ENCODE peak calls at places on chromosomes 11 and 22, in four cellular contexts. N, T, Q and R are unnamed samples.
A peak's percentile ranks its signal among the peaks of the same experiment; 100 is the strongest.

GRCh38 chr11:33248416-33248957 is 8.7 kb upstream of the HIPK3 start:
- DNase-seq in Q (no peak), N (no peak), T (no peak), R (no peak)

GRCh38 chr11:10709299-10710086 is 15.9 kb upstream of the IRAG1 start:
- DNase-seq in T (no peak), Q (no peak), N (no peak), R (no peak)

GRCh38 chr22:36331912-36332622 is 55.7 kb downstream of the MYH9 start:
- DNase-seq in N (no peak), T (peak; percentile 70), Q (no peak), R (peak; percentile 68)

GRCh38 chr11:129191649-129192048 is 476 bp downstream of the ARHGAP32 start:
- DNase-seq in Q (no peak), T (no peak), N (no peak), R (peak; percentile 44)

GRCh38 chr11:8634498-8634897 is 40.5 kb upstream of the STK33 start:
- DNase-seq in Q (no peak), N (no peak), T (no peak), R (no peak)

GRCh38 chr11:122729139-122729538 is 73.6 kb downstream of the UBASH3B start:
- DNase-seq in T (no peak), N (no peak), Q (no peak), R (no peak)

GRCh38 chr11:18056561-18057181 is 10.6 kb upstream of the TPH1 start:
- DNase-seq in T (no peak), Q (no peak), N (no peak), R (no peak)

GRCh38 chr11:35792148-35792845 is 129.7 kb downstream of the TRIM44 start:
- DNase-seq in T (peak; percentile 52), Q (no peak), N (no peak), R (no peak)

GRCh38 chr11:14904745-14905103 is 12.7 kb upstream of the CYP2R1 start:
- DNase-seq in T (peak; percentile 86), N (peak; percentile 82), Q (peak; percentile 87), R (peak; percentile 90)

GRCh38 chr11:64875369-64876225 is 2.8 kb downstream of the EHD1 start:
- DNase-seq in N (no peak), Q (no peak), T (peak; percentile 91), R (no peak)

GRCh38 chr11:112882494-112883381 is 78.5 kb upstream of the NCAM1 start:
- DNase-seq in Q (no peak), T (no peak), N (no peak), R (no peak)

GRCh38 chr11:88329563-88330250 is 7.8 kb downstream of the CTSC start:
- DNase-seq in N (no peak), Q (no peak), T (no peak), R (no peak)

GRCh38 chr11:64031001-64031400 is 4.7 kb upstream of the FLRT1 start:
- DNase-seq in T (no peak), N (no peak), Q (no peak), R (no peak)

GRCh38 chr11:196786-197731 is 4.2 kb downstream of the SCGB1C1 start:
- DNase-seq in Q (no peak), N (no peak), T (no peak), R (peak; percentile 35)

GRCh38 chr11:108873938-108874337 is 209.1 kb downstream of the DDX10 start:
- DNase-seq in N (no peak), T (no peak), Q (no peak), R (no peak)

GRCh38 chr11:100923555-100923954 is 206.1 kb downstream of the PGR start:
- DNase-seq in Q (no peak), N (no peak), T (no peak), R (no peak)

GRCh38 chr11:83759148-83759547 is 473.0 kb upstream of the CCDC90B start:
- DNase-seq in T (no peak), N (no peak), Q (peak; percentile 8), R (no peak)

GRCh38 chr22:38205261-38206128 is 3.7 kb downstream of the MAFF start:
- DNase-seq in Q (no peak), T (no peak), N (peak; percentile 23), R (no peak)

GRCh38 chr11:1763796-1764661 is at the start of gene CTSD:
- DNase-seq in Q (peak; percentile 91), N (peak; percentile 80), T (peak; percentile 94), R (peak; percentile 93)

GRCh38 chr22:19353363-19354131 is 62.0 kb upstream of the CLTCL1 start:
- DNase-seq in N (no peak), T (no peak), Q (no peak), R (no peak)

GRCh38 chr11:48081151-48082010 is 101.0 kb downstream of the PTPRJ start:
- DNase-seq in Q (no peak), T (peak; percentile 89), N (no peak), R (no peak)

GRCh38 chr11:60924110-60924905 is at the start of gene TMEM132A:
- DNase-seq in N (peak; percentile 87), Q (peak; percentile 93), T (peak; percentile 77), R (peak; percentile 94)

GRCh38 chr11:117096140-117096972 is 1.9 kb downstream of the SIK3 start:
- DNase-seq in T (peak; percentile 75), Q (peak; percentile 57), N (peak; percentile 70), R (peak; percentile 78)

GRCh38 chr22:39502789-39503464 is 837 bp downstream of the MIEF1 start:
- DNase-seq in Q (no peak), T (no peak), N (no peak), R (no peak)

GRCh38 chr11:34266090-34266912 is 91.5 kb downstream of the ABTB2 start:
- DNase-seq in N (no peak), T (no peak), Q (no peak), R (no peak)

GRCh38 chr11:59573216-59573615 is 42.4 kb downstream of the OSBP start:
- DNase-seq in T (no peak), N (no peak), Q (no peak), R (no peak)

GRCh38 chr22:31948002-31948401 is 3.7 kb downstream of the YWHAH start:
- DNase-seq in Q (no peak), T (no peak), N (no peak), R (no peak)

GRCh38 chr11:106278391-106278790 is 200.9 kb downstream of the AASDHPPT start:
- DNase-seq in T (no peak), Q (no peak), N (no peak), R (no peak)

GRCh38 chr11:61917357-61918109 is at the start of gene RAB3IL1:
- DNase-seq in T (peak; percentile 68), Q (peak; percentile 81), N (peak; percentile 71), R (peak; percentile 82)

GRCh38 chr11:86222081-86222480 is 22.5 kb upstream of the EED start:
- DNase-seq in Q (no peak), T (no peak), N (no peak), R (no peak)

GRCh38 chr11:62556872-62557631 is 10.4 kb upstream of the AHNAK start:
- DNase-seq in T (no peak), N (no peak), Q (no peak), R (no peak)

GRCh38 chr11:60899021-60899936 is 7.1 kb downstream of the PRPF19 start:
- DNase-seq in N (peak; percentile 49), Q (peak; percentile 74), T (no peak), R (peak; percentile 80)

GRCh38 chr11:70182266-70182665 is 20.8 kb upstream of the FADD start:
- DNase-seq in N (no peak), T (no peak), Q (no peak), R (no peak)

GRCh38 chr11:70183483-70184176 is 19.5 kb upstream of the FADD start:
- DNase-seq in N (no peak), Q (no peak), T (no peak), R (no peak)

GRCh38 chr11:70180906-70181305 is 22.2 kb upstream of the FADD start:
- DNase-seq in Q (no peak), N (no peak), T (no peak), R (no peak)

GRCh38 chr11:70184396-70184795 is 18.7 kb upstream of the FADD start:
- DNase-seq in T (no peak), Q (no peak), N (no peak), R (no peak)

DNA sequence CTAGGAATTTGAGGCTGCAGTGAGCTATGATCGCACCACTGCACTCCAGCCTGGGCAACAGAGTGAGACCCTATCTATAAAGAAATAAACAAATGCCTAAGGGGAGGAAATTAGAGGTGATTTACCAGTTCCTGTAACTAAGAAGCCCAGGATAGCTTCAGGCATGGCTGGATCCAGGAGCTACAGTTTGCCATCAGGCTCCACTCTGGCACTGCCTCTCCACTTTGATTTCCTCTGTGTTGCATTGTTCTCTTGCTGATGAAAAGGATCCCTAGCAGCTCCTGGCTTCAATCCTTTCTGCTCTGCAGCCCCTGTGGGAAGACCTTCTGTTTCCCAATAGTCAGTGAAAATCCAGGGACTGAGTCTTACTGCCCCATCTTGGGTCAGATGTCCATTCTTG is 20.1 kb upstream of the FADD start:
- DNase-seq in Q (no peak), N (no peak), T (no peak), R (no peak)
- H3K27me3 ChIP-seq in Q (no peaks in the 10 kb centered on the region), N (no peaks in the 10 kb centered on the region), T (no peaks in the 10 kb centered on the region), R (no peaks in the 10 kb centered on the region)

DNA sequence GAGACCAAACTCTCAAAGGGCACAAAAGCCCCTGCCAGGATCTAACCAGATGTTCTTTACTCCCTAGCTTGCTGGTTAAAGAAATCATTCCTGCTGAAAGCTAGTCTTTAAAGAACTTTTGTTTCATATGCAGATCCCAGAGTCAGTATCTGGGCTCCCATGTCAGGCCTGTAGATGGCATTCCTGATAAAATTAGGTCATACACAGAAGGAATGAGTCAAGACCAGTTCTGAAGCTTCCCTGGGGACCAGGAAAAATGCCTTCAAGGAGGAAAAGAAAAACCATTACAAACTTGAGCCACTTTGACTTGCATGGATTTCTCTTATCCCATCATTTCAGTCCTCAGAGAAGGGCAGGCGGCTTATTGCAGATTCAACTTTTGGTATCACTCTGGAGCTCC is 5.9 kb downstream of the DBX1 start:
- DNase-seq in N (peak; percentile 29), T (no peak), Q (peak; percentile 72), R (peak; percentile 47)
- TF ChIP-seq CTCF in N (no peak), T (no peak), Q (no peak), R (no peak)

GRCh38 chr11:111871693-111872161 is 346 bp upstream of the ALG9 start:
- DNase-seq in Q (no peak), N (no peak), T (no peak), R (no peak)

GRCh38 chr11:111870522-111870886 is 877 bp downstream of the ALG9 start:
- DNase-seq in Q (no peak), N (no peak), T (no peak), R (no peak)

GRCh38 chr11:111870887-111871692 is at the start of gene ALG9:
- DNase-seq in T (peak; percentile 89), Q (peak; percentile 84), N (peak; percentile 81), R (peak; percentile 93)

DNA sequence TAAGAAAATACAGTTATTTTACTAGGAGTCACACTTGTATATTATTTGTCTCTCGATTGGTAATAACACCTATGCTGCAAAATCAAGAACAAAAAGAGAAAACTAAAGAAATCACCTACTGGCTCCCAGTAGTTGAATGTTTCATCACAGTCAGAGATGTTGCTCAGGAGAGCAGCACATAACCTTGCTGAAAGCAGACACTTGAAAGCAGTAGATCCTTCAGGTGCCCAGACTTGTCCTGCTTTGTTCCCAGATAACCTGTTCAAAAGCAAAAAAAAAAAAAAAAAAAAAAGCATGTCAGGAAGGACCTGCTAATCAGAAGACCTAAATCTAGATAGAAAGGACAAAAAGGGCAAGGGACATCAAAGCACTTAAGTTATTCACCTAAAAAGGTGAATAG is 1.3 kb downstream of the ALG9 start:
- DNase-seq in Q (no peak), T (no peak), N (no peak), R (no peak)
- H3K27ac ChIP-seq in Q (no peak overlapping the region), T (no peak overlapping the region), N (no peak overlapping the region), R (no peak overlapping the region)

GRCh38 chr11:45704635-45705034 is 39.2 kb upstream of the CHST1 start:
- DNase-seq in N (no peak), T (no peak), Q (no peak), R (no peak)

GRCh38 chr11:45698777-45699497 is 33.5 kb upstream of the CHST1 start:
- DNase-seq in Q (no peak), T (no peak), N (no peak), R (no peak)

GRCh38 chr11:45704133-45704532 is 38.7 kb upstream of the CHST1 start:
- DNase-seq in T (no peak), Q (no peak), N (no peak), R (no peak)

GRCh38 chr11:45702511-45702910 is 37.1 kb upstream of the CHST1 start:
- DNase-seq in T (no peak), Q (no peak), N (no peak), R (no peak)
- H3K27me3 ChIP-seq in T (no peaks in the 10 kb centered on the region), Q (no peaks in the 10 kb centered on the region), N (no peaks in the 10 kb centered on the region), R (peaks cover 8% of the 10 kb centered on the region)